ENCODE peak calls at places on chromosomes 6 and 20, in six cellular contexts. T, P, I, Q, Y and M are unnamed samples.

GRCh38 chr20:51176446-51176845 is 153.5 kb upstream of the KCNG1 start:
- DNase-seq in P (peak; percentile 50), Q (no peak), I (no peak), Y (no peak), T (no peak), M (no peak)

GRCh38 chr6:132401120-132401940 is at the start of gene MOXD1:
- DNase-seq in Q (no peak), I (peak; percentile 88), Y (peak; percentile 8), P (no peak), T (no peak), M (peak; percentile 51)

GRCh38 chr6:30821862-30822784 is 62.2 kb upstream of the DDR1 start:
- DNase-seq in Y (peak; percentile 48), Q (no peak), P (no peak), T (no peak), I (no peak), M (no peak)

GRCh38 chr6:12371641-12372146 is 81.5 kb downstream of the EDN1 start:
- DNase-seq in I (no peak), Q (no peak), T (no peak), Y (peak; percentile 78), P (no peak), M (no peak)

GRCh38 chr20:10074513-10074912 is 39.7 kb downstream of the ANKEF1 start:
- DNase-seq in I (no peak), Q (no peak), Y (peak; percentile 81), P (no peak), T (no peak), M (no peak)

GRCh38 chr6:53906842-53907241 is 112.0 kb downstream of the LRRC1 start:
- DNase-seq in Q (no peak), Y (no peak), P (no peak), I (no peak), T (no peak), M (no peak)

GRCh38 chr6:111353914-111354464 is 129.0 kb downstream of the REV3L start:
- DNase-seq in I (no peak), P (no peak), Y (no peak), T (no peak), Q (no peak), M (no peak)

GRCh38 chr20:10469599-10469998 is 34.5 kb downstream of the SLX4IP start:
- DNase-seq in I (peak; percentile 61), Q (no peak), Y (peak; percentile 89), P (no peak), T (no peak), M (peak; percentile 54)

GRCh38 chr20:54467622-54468021 is 7.8 kb upstream of the DOK5 start:
- DNase-seq in T (no peak), Q (no peak), Y (no peak), P (no peak), I (no peak), M (no peak)

GRCh38 chr6:79922018-79922417 is 25.3 kb downstream of the ELOVL4 start:
- DNase-seq in Q (no peak), P (no peak), Y (no peak), T (no peak), I (no peak), M (no peak)

GRCh38 chr20:46872315-46873211 is 22.1 kb upstream of the EYA2 start:
- DNase-seq in I (no peak), T (no peak), P (no peak), Y (peak; percentile 16), Q (no peak), M (no peak)

GRCh38 chr20:54526801-54527200 is 51.4 kb downstream of the DOK5 start:
- DNase-seq in I (no peak), P (no peak), Y (no peak), Q (no peak), T (no peak), M (no peak)

GRCh38 chr6:96491926-96492325 is 29.7 kb upstream of the UFL1 start:
- DNase-seq in I (no peak), T (no peak), Q (no peak), Y (no peak), P (no peak), M (no peak)

GRCh38 chr20:35008411-35009342 is 53.0 kb downstream of the MYH7B start:
- DNase-seq in Q (no peak), Y (no peak), T (no peak), P (peak; percentile 91), I (peak; percentile 20), M (no peak)

GRCh38 chr6:17710331-17710730 is 3.6 kb upstream of the NUP153 start:
- DNase-seq in I (no peak), T (no peak), Y (no peak), Q (no peak), P (no peak), M (no peak)

GRCh38 chr6:32178547-32179440 is 589 bp downstream of the RNF5 start:
- DNase-seq in Y (no peak), T (no peak), Q (no peak), P (peak; percentile 94), I (peak; percentile 68), M (no peak)

GRCh38 chr6:107674995-107675738 is 148.9 kb downstream of the SCML4 start:
- DNase-seq in T (peak; percentile 80), Q (peak; percentile 74), I (peak; percentile 95), P (peak; percentile 94), Y (peak; percentile 79), M (peak; percentile 79)